ENCODE peak calls at places on chromosomes 4 and X, in eight cellular contexts. G is GM23248, T is tibial artery, S is sigmoid colon, O is K562, B is lower lobe of right lung, P is astrocyte, I is breast epithelium. N is an unnamed sample.

GRCh38 chr4:48649505-48649904 is 130.6 kb downstream of the FRYL start:
- DNase-seq in G (no peak), T (no peak), S (no peak), O (no peak), B (no peak), P (no peak), I (no peak), N (no peak)

GRCh38 chrX:17262123-17262522 is 112.9 kb upstream of the NHS start:
- DNase-seq in G (no peak), T (no peak), S (no peak), O (no peak), B (no peak), P (no peak), I (no peak), N (no peak)

GRCh38 chrX:41259516-41259915 is 74.4 kb upstream of the DDX3X start:
- DNase-seq in G (no peak), T (no peak), S (no peak), O (no peak), B (no peak), P (no peak), I (no peak), N (no peak)

GRCh38 chrX:40474205-40474626 is 106.6 kb upstream of the ATP6AP2 start:
- DNase-seq in G (peak; percentile 28), T (no peak), S (peak; percentile 67), O (no peak), B (peak; percentile 54), P (no peak), I (no peak), N (no peak)

GRCh38 chrX:23334871-23335599 is 386 bp downstream of the PTCHD1 start:
- DNase-seq in G (no peak), T (no peak), S (no peak), O (no peak), B (no peak), P (no peak), I (no peak), N (no peak)

GRCh38 chrX:85994787-85995186 is 52.6 kb downstream of the CHM start:
- DNase-seq in G (no peak), T (no peak), S (no peak), O (no peak), B (no peak), P (no peak), I (no peak), N (no peak)

GRCh38 chr4:4842476-4843441 is 16.7 kb upstream of the MSX1 start:
- DNase-seq in G (no peak), T (no peak), S (no peak), O (no peak), B (no peak), P (no peak), I (no peak), N (no peak)

GRCh38 chr4:189046642-189047041 is 894.0 kb upstream of the FRG1 start:
- DNase-seq in G (peak; percentile 4), T (no peak), S (no peak), O (no peak), B (no peak), P (no peak), I (no peak), N (no peak)

GRCh38 chr4:175946472-175947116 is 119.0 kb upstream of the WDR17 start:
- DNase-seq in G (peak; percentile 11), T (no peak), S (no peak), O (no peak), B (no peak), P (no peak), I (no peak), N (no peak)

GRCh38 chrX:73562986-73563739 is at the start of gene CHIC1:
- DNase-seq in G (peak; percentile 74), T (peak; percentile 51), S (peak; percentile 85), O (peak; percentile 73), B (peak; percentile 68), P (peak; percentile 60), I (peak; percentile 48), N (peak; percentile 63)

GRCh38 chr4:123327846-123328447 is 68.6 kb upstream of the SPRY1 start:
- DNase-seq in G (no peak), T (no peak), S (no peak), O (no peak), B (no peak), P (peak; percentile 46), I (no peak), N (no peak)

GRCh38 chr4:164383187-164384181 is 370.4 kb upstream of the SMIM31 start:
- DNase-seq in G (peak; percentile 6), T (peak; percentile 21), S (peak; percentile 63), O (no peak), B (no peak), P (peak; percentile 61), I (no peak), N (no peak)

GRCh38 chrX:50967734-50968133 is 57.2 kb downstream of the BMP15 start:
- DNase-seq in G (peak; percentile 56), T (no peak), S (no peak), O (no peak), B (no peak), P (no peak), I (no peak), N (no peak)

GRCh38 chr4:6470502-6471302 is 1.7 kb downstream of the PPP2R2C start:
- DNase-seq in G (peak; percentile 63), T (no peak), S (peak; percentile 75), O (peak; percentile 91), B (no peak), P (peak; percentile 20), I (no peak), N (peak; percentile 63)

GRCh38 chr4:6469898-6470501 is 2.4 kb downstream of the PPP2R2C start:
- DNase-seq in G (no peak), T (no peak), S (peak; percentile 12), O (no peak), B (no peak), P (no peak), I (no peak), N (peak; percentile 28)

GRCh38 chr4:6472008-6472386 is 417 bp downstream of the PPP2R2C start:
- DNase-seq in G (no peak), T (no peak), S (peak; percentile 28), O (no peak), B (no peak), P (no peak), I (no peak), N (peak; percentile 34)

GRCh38 chr4:6472387-6473263 is at the start of gene PPP2R2C:
- DNase-seq in G (no peak), T (no peak), S (peak; percentile 48), O (peak; percentile 72), B (no peak), P (no peak), I (no peak), N (peak; percentile 13)

DNA sequence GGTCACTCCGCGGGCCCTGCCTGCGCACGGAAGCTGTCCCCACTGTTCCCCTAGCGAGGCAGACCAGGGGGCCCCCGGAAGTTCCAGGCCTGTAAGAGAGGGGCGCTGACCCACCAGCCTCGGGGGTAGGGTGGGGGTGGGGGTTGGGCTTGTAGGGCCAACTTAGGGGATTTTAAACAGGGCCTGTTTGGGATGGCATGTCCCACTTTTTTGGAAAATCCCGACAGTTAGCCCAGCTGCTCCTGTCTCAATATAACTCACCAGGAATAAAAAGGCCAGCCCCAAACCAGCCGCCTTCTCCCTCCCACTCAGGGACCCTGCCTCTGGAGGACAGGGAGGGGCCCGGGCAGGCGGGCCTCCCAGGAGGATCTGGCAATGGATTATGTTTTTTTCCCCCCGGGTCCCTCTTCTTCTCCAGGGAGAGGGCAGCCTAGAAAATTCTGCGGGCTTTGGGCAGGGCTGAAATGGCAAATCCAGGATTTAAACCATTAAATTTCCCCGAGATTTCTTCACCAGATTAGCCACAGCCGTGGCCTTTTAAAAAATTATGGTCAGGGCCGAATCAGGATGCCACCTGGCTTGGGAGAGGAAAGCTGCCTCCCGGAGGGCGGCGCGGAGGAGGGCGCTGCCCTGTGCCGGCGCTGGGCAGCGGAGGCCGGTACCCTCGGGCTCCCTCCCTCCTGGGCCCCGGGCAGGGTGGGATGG is 959 bp downstream of the PPP2R2C start:
- DNase-seq in G (no peak), T (no peak), S (peak; percentile 34), O (no peak), B (no peak), P (no peak), I (no peak), N (no peak)
- H3K4me3 ChIP-seq in G (peak overlapping the region; percentile 62), T (peak overlapping the region; percentile 40), S (peak overlapping the region; percentile 50), O (no peak overlapping the region), B (peak overlapping the region; percentile 43), P (no peak overlapping the region), I (peak overlapping the region; percentile 72), N (peak overlapping the region; percentile 35)

DNA sequence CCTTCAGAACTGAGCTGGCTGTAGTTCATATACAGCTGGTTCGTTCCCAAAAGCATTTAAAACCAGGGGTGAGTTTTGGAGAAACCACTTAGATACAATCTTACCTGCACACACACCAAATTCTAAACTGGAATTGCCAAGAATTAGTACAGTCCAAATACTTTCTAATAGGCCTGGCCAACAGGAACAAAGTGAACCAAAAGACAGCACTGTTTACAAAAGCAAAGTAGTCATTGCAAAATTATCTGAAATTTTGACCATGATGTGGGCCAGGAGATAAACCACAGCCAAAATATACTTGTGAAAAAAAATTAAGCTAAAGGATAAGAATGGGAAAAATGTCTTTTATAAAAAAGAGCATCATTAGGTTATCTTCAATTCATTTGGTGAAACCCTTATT is 37.9 kb upstream of the NAP1L5 start:
- DNase-seq in G (no peak), T (no peak), S (no peak), O (no peak), B (no peak), P (peak; percentile 59), I (no peak), N (no peak)
- H3K4me1 ChIP-seq in G (peaks cover 6% of the 10 kb centered on the region), T (peaks cover 52% of the 10 kb centered on the region), S (peaks cover 36% of the 10 kb centered on the region), O (peaks cover 2% of the 10 kb centered on the region), B (peaks cover 23% of the 10 kb centered on the region), P (no peaks in the 10 kb centered on the region), I (no peaks in the 10 kb centered on the region), N (peaks cover 32% of the 10 kb centered on the region)

DNA sequence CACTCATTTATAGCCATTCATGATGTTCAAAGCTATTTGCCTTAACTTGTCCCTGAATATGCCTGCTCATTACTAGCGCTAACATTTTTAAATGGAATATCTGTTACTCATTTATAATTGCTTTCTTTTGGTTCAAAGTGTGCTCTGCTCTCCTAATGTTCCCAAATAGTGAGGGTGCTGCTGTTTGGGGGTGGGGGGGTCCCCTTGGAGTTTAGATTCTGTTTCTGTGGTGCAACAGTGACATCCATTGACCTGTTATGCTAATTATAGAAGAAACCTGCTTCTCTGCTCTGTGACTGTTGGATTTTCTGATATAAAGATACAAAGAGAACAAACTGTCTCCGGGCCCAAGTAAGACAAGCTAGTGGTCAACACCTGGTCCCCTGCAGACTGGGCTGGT is 222.4 kb downstream of the SHROOM3 start:
- DNase-seq in G (no peak), T (no peak), S (no peak), O (no peak), B (no peak), P (no peak), I (no peak), N (no peak)
- H3K27ac ChIP-seq in G (peak overlapping the region; percentile 78), T (peak overlapping the region; percentile 56), S (no peak overlapping the region), O (no peak overlapping the region), B (no peak overlapping the region), P (peak overlapping the region; percentile 81), I (peak overlapping the region; percentile 14), N (no peak overlapping the region)

DNA sequence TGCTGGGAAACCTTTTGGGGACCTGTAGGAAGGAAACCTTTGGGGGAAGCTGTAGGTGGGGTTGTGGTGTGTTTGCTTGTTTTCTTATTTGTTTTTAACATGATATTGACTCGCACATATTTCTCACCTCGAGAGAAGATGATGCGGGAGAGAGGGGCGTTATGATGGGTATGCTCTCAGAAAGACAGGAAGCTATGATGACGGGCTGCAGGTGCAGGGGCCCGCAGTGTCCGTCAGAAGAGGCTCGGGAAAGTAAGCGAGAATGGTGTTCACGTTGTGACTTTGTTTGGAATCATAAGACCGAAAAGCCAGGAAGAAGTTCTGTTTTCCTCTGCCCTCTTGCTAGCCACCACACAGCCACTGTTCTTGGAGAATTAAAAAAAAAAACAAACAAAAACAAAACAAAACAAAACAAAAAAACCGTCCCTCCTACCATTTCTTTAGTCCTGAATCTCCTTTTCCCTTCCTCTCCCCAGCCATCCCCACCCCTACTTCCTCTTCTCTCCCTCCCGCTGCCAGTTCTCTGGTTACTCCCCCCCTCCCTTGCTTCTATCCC is 369 bp upstream of the BMP3 start:
- DNase-seq in G (no peak), T (no peak), S (no peak), O (no peak), B (no peak), P (no peak), I (no peak), N (no peak)
- H3K4me3 ChIP-seq in G (peak overlapping the region; percentile 71), T (peak overlapping the region; percentile 12), S (peak overlapping the region; percentile 56), O (no peak overlapping the region), B (peak overlapping the region; percentile 52), P (peak overlapping the region; percentile 57), I (peak overlapping the region; percentile 62), N (peak overlapping the region; percentile 42)